ENCODE peak calls at places on chromosomes 11 and 22, in eight cellular contexts. B is pancreas, P is fibroblast of pulmonary artery, S is HFF-Myc, E is endothelial cell, F is cardiac muscle cell, I is heart right ventricle, U is HFFc6. W is an unnamed sample.
A peak's percentile ranks its signal among the peaks of the same experiment; 100 is the strongest.

GRCh38 chr22:22951035-22951434 is 63.4 kb downstream of the IGLL5 start:
- DNase-seq in S (no peak), F (no peak), I (no peak), U (no peak), B (no peak), E (no peak), P (no peak), W (no peak)

GRCh38 chr11:82714346-82715174 is 19.1 kb downstream of the FAM181B start:
- DNase-seq in F (peak; percentile 10), P (peak; percentile 11), I (no peak), S (no peak), U (no peak), E (no peak), B (no peak), W (no peak)

GRCh38 chr22:23256986-23257888 is 76.9 kb downstream of the BCR start:
- DNase-seq in U (peak; percentile 10), P (peak; percentile 26), F (no peak), B (no peak), E (no peak), I (peak; percentile 74), S (peak; percentile 46), W (no peak)

GRCh38 chr22:38727530-38728451 is 22.0 kb downstream of the GTPBP1 start:
- DNase-seq in B (no peak), U (no peak), E (no peak), P (no peak), S (no peak), F (no peak), I (no peak), W (no peak)

GRCh38 chr11:78351193-78351592 is 66.4 kb downstream of the GAB2 start:
- DNase-seq in F (no peak), S (no peak), I (no peak), B (no peak), U (no peak), E (no peak), P (no peak), W (no peak)

GRCh38 chr22:21106000-21106399 is 60.3 kb downstream of the LRRC74B start:
- DNase-seq in U (no peak), S (no peak), F (no peak), B (no peak), E (no peak), P (no peak), I (no peak), W (no peak)

GRCh38 chr11:130728185-130729160 is 187.8 kb downstream of the SNX19 start:
- DNase-seq in I (no peak), F (no peak), E (no peak), P (no peak), S (no peak), U (no peak), B (no peak), W (no peak)

GRCh38 chr22:36562261-36562835 is 33.4 kb upstream of the EIF3D start:
- DNase-seq in B (no peak), E (no peak), P (peak; percentile 56), F (peak; percentile 41), I (no peak), S (no peak), U (peak; percentile 37), W (peak; percentile 46)

GRCh38 chr11:37804666-37805065 is 1206.6 kb upstream of the RAG2 start:
- DNase-seq in B (no peak), F (no peak), E (no peak), S (no peak), P (peak; percentile 43), U (no peak), I (no peak), W (no peak)

GRCh38 chr11:123166095-123166559 is 28.9 kb downstream of the CLMP start:
- DNase-seq in B (no peak), F (peak; percentile 94), I (peak; percentile 14), S (no peak), E (peak; percentile 69), U (peak; percentile 43), P (peak; percentile 87), W (no peak)

GRCh38 chr11:27700351-27701261 is at the start of gene BDNF:
- DNase-seq in B (no peak), S (no peak), F (peak; percentile 55), I (no peak), U (peak; percentile 36), P (peak; percentile 46), E (no peak), W (peak; percentile 38)

GRCh38 chr22:21989049-21989448 is 6.5 kb upstream of the TOP3B start:
- DNase-seq in U (no peak), S (no peak), E (no peak), I (no peak), P (no peak), F (no peak), B (no peak), W (no peak)

GRCh38 chr11:17989306-17989705 is 23.5 kb downstream of the SERGEF start:
- DNase-seq in E (no peak), I (no peak), U (no peak), B (no peak), S (no peak), F (no peak), P (no peak), W (no peak)

GRCh38 chr11:72085836-72086475 is 5.3 kb downstream of the LRRC51 start:
- DNase-seq in P (no peak), B (no peak), I (no peak), F (no peak), E (no peak), S (no peak), U (no peak), W (no peak)

GRCh38 chr22:23894710-23895598 is 771 bp downstream of the MIF start:
- DNase-seq in S (no peak), B (peak; percentile 76), F (peak; percentile 91), E (peak; percentile 67), U (peak; percentile 60), I (peak; percentile 36), P (peak; percentile 84), W (peak; percentile 89)

GRCh38 chr22:44003776-44004460 is 20.2 kb upstream of the PARVB start:
- DNase-seq in I (no peak), S (no peak), B (no peak), F (no peak), P (no peak), U (no peak), E (peak; percentile 35), W (no peak)

GRCh38 chr22:23179381-23180294 is 671 bp upstream of the BCR start:
- DNase-seq in S (no peak), B (no peak), P (no peak), I (no peak), U (no peak), E (no peak), F (peak; percentile 18), W (peak; percentile 24)

GRCh38 chr11:124892750-124893454 is 4.8 kb downstream of the ROBO4 start:
- DNase-seq in E (peak; percentile 1), U (no peak), S (no peak), F (peak; percentile 16), B (no peak), I (no peak), P (peak; percentile 15), W (no peak)

GRCh38 chr22:36227396-36227795 is 11.9 kb downstream of the APOL2 start:
- DNase-seq in F (no peak), E (no peak), U (no peak), I (no peak), P (no peak), B (no peak), S (no peak), W (no peak)

GRCh38 chr11:16280256-16280682 is 76.1 kb downstream of the SOX6 start:
- DNase-seq in I (peak; percentile 44), P (peak; percentile 6), B (no peak), E (no peak), F (no peak), S (no peak), U (no peak), W (peak; percentile 79)

GRCh38 chr11:4095509-4096230 is 1.1 kb downstream of the RRM1 start:
- DNase-seq in I (no peak), E (no peak), F (peak; percentile 63), P (peak; percentile 66), B (no peak), U (peak; percentile 76), S (no peak), W (no peak)

GRCh38 chr22:46269564-46269963 is 1.8 kb downstream of the TTC38 start:
- DNase-seq in B (no peak), S (no peak), U (no peak), P (no peak), E (no peak), F (no peak), I (no peak), W (no peak)

GRCh38 chr11:19814421-19814820 is 101.8 kb downstream of the NAV2 start:
- DNase-seq in B (no peak), I (no peak), S (no peak), F (no peak), U (no peak), P (no peak), E (no peak), W (no peak)
- TF ChIP-seq CTCF in B (no peak), I (no peak), S (no peak), F (peak; percentile 23), U (no peak), P (peak; percentile 6), E (no peak), W (no peak)

DNA sequence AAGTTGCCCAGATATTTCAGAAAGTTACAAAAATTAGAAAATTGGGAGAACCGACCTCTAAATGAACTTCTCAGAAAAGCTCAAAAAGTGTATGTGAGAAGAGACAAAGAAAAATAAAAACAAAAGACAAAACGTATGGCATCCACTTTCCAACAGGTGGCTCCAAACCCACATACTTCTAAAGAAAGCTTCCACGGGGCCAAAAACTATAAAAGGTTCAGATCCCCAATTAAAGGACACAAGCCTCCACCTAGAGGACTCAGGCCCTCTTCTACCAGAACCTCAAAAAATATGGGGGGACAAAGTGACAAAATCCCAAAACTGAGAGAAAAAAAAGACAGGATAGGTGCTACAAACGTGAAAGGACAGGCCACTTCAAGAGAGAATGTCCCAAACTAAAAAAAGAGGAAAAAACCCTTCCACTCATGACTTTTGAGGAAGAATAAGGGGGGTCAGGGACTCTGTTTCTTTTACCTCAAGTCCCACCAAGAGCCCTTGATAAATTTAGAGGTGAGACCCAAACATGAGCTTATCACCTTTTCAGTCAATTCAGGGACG is 8.8 kb downstream of the SCGB2A1 start:
- DNase-seq in I (no peak), U (peak; percentile 3), P (peak; percentile 49), E (no peak), F (peak; percentile 29), B (no peak), S (no peak), W (peak; percentile 5)
- TF ChIP-seq CTCF in I (no peak), U (peak; percentile 71), P (peak; percentile 58), E (peak; percentile 52), F (peak; percentile 53), B (no peak), S (peak; percentile 49), W (peak; percentile 42)

GRCh38 chr11:97557399-97557798 is 1167.6 kb downstream of the JRKL start:
- DNase-seq in S (no peak), F (peak; percentile 55), E (no peak), I (no peak), B (no peak), P (peak; percentile 61), U (no peak), W (no peak)
- TF ChIP-seq CTCF in S (no peak), F (peak; percentile 54), E (no peak), I (no peak), B (no peak), P (peak; percentile 65), U (peak; percentile 59), W (no peak)

DNA sequence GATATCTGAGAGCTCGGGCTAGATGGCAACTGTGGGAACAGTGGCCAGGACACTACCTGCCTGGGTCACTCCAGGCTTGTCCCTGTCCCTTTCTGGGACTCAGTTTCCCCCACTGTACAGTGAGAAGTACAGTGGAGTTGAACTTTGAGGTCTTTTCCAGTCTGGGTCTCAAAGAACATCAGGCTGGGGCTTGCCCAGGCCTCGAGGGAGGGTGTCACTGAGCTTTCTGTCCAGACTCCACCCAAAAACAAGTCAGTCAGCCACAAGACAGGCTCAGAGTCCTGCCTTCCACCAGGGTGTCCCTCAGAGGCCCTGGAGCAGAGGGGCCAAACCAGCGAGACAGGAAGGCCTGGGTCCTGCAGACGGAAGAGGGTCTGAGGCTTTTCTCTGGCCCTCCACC is 2.0 kb upstream of the PLA2G3 start:
- DNase-seq in B (no peak), S (no peak), E (no peak), I (no peak), U (no peak), P (no peak), F (no peak), W (no peak)
- TF ChIP-seq CTCF in B (no peak), S (no peak), E (no peak), I (no peak), U (no peak), P (no peak), F (no peak), W (no peak)

W was measured in Calu3.